ENCODE peak calls at places on chromosomes 11 and 22, in five cellular contexts. Z, X, M, K and L are unnamed samples.

GRCh38 chr11:73423506-73423905 is 47.3 kb downstream of the RELT start:
- DNase-seq in M (no peak), K (no peak), Z (no peak), X (no peak), L (no peak)

GRCh38 chr11:62071408-62071807 is 52.4 kb upstream of the INCENP start:
- DNase-seq in M (peak; percentile 22), K (no peak), Z (no peak), X (no peak), L (no peak)

GRCh38 chr22:30230787-30231461 is 15.6 kb downstream of the LIF start:
- DNase-seq in K (no peak), M (no peak), Z (no peak), X (no peak), L (no peak)

GRCh38 chr11:70574725-70575347 is 176.5 kb downstream of the CTTN start:
- DNase-seq in K (no peak), M (no peak), X (no peak), Z (no peak), L (no peak)

GRCh38 chr11:110468095-110468494 is 38.3 kb downstream of the FDX1 start:
- DNase-seq in Z (no peak), X (no peak), M (no peak), K (no peak), L (peak; percentile 26)

GRCh38 chr11:16373768-16374167 is 17.4 kb upstream of the SOX6 start:
- DNase-seq in K (no peak), M (no peak), X (no peak), Z (no peak), L (no peak)

GRCh38 chr11:57100638-57101312 is 81.0 kb upstream of the LRRC55 start:
- DNase-seq in K (no peak), X (no peak), M (no peak), Z (no peak), L (no peak)

GRCh38 chr11:104668797-104669463 is 229.3 kb downstream of the CASP12 start:
- DNase-seq in M (peak; percentile 94), X (no peak), Z (peak; percentile 10), K (no peak), L (peak; percentile 90)

GRCh38 chr11:85762226-85762625 is 48.7 kb downstream of the SYTL2 start:
- DNase-seq in K (no peak), Z (no peak), X (no peak), M (no peak), L (no peak)

GRCh38 chr11:130478204-130478701 is 29.8 kb downstream of the ADAMTS15 start:
- DNase-seq in K (no peak), M (peak; percentile 95), Z (peak; percentile 67), X (no peak), L (peak; percentile 96)

GRCh38 chr22:37186228-37186996 is 1.6 kb downstream of the C1QTNF6 start:
- DNase-seq in M (peak; percentile 88), X (peak; percentile 66), K (no peak), Z (peak; percentile 92), L (peak; percentile 88)

DNA sequence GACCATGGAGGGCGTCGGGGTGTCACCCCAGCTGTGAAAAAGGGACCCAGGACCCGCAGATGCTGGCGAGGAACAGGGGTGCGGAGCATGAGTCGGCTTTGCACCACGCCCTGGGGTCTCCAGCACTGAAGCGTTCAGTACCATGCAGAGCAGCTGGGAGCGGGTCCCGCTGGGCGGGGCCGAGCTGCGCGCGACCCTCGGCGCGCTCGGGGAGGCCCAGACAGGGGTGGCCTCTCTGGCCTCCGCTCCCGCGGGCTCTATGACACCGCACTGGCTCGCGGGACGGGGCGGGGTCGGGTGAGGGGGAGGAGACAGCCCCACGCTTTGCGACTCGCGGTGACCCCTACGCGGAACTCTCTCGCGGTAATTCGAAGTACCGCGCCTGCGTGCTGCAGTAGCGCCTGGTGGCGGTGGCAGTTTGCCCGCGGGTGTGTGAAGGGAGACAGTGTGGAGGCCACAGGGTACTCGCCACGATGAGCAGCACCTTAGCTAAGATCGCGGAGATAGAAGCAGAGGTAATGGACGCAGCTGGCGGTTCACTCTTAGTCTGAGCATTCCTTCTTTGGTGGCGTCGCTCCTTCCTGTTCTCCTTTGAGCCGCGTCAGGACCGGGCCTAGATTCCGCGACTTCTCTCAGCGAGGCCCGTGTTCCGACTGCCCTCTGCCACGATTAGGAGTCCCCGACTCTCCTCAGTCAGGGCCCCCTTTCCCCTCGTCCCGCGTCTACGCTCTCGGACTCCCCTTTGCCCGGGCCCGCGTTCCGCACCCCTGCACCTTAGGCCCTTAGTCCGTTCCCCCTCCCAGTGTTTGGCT is at the start of gene DRG1:
- DNase-seq in Z (peak; percentile 98), K (peak; percentile 91), M (peak; percentile 92), X (peak; percentile 97), L (peak; percentile 95)
- H2AK5ac ChIP-seq in Z (no peak within 1 kb of the TSS), K (no peak within 1 kb of the TSS), M (peak within 1 kb of the TSS; percentile 94), X (no peak within 1 kb of the TSS), L (peak within 1 kb of the TSS; percentile 82)

GRCh38 chr22:22920104-22920654 is 32.6 kb downstream of the IGLL5 start:
- DNase-seq in X (no peak), M (no peak), Z (no peak), K (no peak), L (no peak)
- H3K27me3 ChIP-seq in X (peaks cover 5% of the 10 kb centered on the region), M (peaks cover 12% of the 10 kb centered on the region), Z (no peaks in the 10 kb centered on the region), K (peaks cover 4% of the 10 kb centered on the region), L (no peaks in the 10 kb centered on the region)

DNA sequence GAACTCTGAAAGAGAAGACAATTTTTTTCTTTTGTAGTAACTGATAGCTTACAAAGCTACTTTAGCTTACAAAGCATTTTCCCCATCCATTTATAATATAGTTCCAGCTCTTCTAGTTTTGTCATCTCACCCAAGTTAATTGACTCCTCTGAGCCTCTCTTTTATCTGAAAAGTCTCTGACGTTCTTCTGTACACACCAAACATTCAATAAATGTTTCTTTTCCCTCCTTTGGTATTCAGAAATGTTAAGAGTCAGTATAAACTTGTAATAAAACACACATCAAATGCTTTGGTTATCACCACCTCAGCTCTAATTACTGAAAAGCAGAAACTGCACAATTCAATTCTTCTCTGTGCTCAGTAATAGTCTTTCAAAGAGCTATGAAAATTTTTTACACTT is 5.9 kb downstream of the CCDC90B start:
- DNase-seq in X (no peak), K (no peak), Z (no peak), M (no peak), L (no peak)
- H3K4me1 ChIP-seq in X (no peaks in the 10 kb centered on the region), K (peaks cover 5% of the 10 kb centered on the region), Z (no peaks in the 10 kb centered on the region), M (peaks cover 4% of the 10 kb centered on the region), L (peaks cover 6% of the 10 kb centered on the region)

DNA sequence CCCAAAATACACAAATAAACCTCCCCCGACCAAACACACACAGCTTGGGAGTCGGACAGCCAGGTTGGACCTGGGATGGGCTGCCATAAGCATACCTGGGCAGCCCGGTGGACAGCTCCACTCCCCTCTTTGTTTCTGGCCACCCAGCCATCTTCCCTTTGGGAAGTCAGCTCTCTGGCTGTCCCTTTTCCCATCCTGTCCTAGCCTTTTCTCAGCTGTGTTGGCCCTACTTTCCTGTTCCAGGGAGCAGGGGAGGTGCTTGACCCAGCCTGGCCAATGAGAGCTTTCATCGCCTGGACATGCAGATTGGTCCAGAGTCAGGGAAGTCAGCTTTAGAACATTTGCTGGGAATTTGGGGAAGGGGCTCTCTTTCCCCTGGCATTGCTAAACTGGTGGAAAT is 68.7 kb upstream of the NECTIN1 start:
- DNase-seq in Z (peak; percentile 57), M (no peak), X (peak; percentile 61), K (peak; percentile 53), L (no peak)
- H2AK5ac ChIP-seq in Z (no peak overlapping the region), M (no peak overlapping the region), X (no peak overlapping the region), K (no peak overlapping the region), L (no peak overlapping the region)

GRCh38 chr11:131807876-131808275 is 437.5 kb downstream of the NTM start:
- DNase-seq in X (no peak), K (no peak), Z (no peak), M (no peak), L (no peak)

GRCh38 chr11:131810511-131810910 is 440.1 kb downstream of the NTM start:
- DNase-seq in X (no peak), Z (no peak), M (no peak), K (no peak), L (no peak)

GRCh38 chr11:131808466-131808865 is 438.1 kb downstream of the NTM start:
- DNase-seq in M (no peak), X (no peak), Z (no peak), K (no peak), L (no peak)

GRCh38 chr11:131811380-131811779 is 441.0 kb downstream of the NTM start:
- DNase-seq in X (no peak), K (no peak), M (no peak), Z (no peak), L (no peak)

GRCh38 chr11:131809203-131809948 is 439.0 kb downstream of the NTM start:
- DNase-seq in Z (no peak), K (no peak), M (no peak), X (no peak), L (no peak)
- H3K27me3 ChIP-seq in Z (no peaks in the 10 kb centered on the region), K (peaks cover 4% of the 10 kb centered on the region), M (peaks cover 40% of the 10 kb centered on the region), X (no peaks in the 10 kb centered on the region), L (peaks cover 5% of the 10 kb centered on the region)

GRCh38 chr11:11589385-11589890 is 32.4 kb downstream of the GALNT18 start:
- DNase-seq in Z (peak; percentile 68), X (no peak), K (no peak), M (no peak), L (no peak)
- H3K4me1 ChIP-seq in Z (peaks cover 19% of the 10 kb centered on the region), X (peaks cover 2% of the 10 kb centered on the region), K (no peaks in the 10 kb centered on the region), M (peaks cover 2% of the 10 kb centered on the region), L (no peaks in the 10 kb centered on the region)

GRCh38 chr22:46587067-46587471 is 33.1 kb upstream of the GRAMD4 start:
- DNase-seq in Z (no peak), X (peak; percentile 20), M (no peak), K (no peak), L (no peak)

GRCh38 chr22:46586123-46586519 is 34.1 kb upstream of the GRAMD4 start:
- DNase-seq in X (peak; percentile 45), K (no peak), Z (no peak), M (no peak), L (no peak)

GRCh38 chr22:46585340-46586122 is 34.7 kb upstream of the GRAMD4 start:
- DNase-seq in X (peak; percentile 21), K (no peak), Z (no peak), M (no peak), L (no peak)

GRCh38 chr22:46587492-46588278 is 32.5 kb upstream of the GRAMD4 start:
- DNase-seq in K (no peak), X (peak; percentile 28), Z (no peak), M (no peak), L (no peak)

GRCh38 chr22:46586531-46587011 is 33.6 kb upstream of the GRAMD4 start:
- DNase-seq in K (no peak), M (no peak), Z (no peak), X (peak; percentile 23), L (no peak)
- H2AK5ac ChIP-seq in K (peak overlapping the region; percentile 75), M (no peak overlapping the region), Z (no peak overlapping the region), X (no peak overlapping the region), L (no peak overlapping the region)

GRCh38 chr22:20280866-20281265 is 12.7 kb upstream of the RTN4R start:
- DNase-seq in K (no peak), M (no peak), Z (no peak), X (no peak), L (no peak)
- H3K27me3 ChIP-seq in K (peaks cover 10% of the 10 kb centered on the region), M (peaks cover 14% of the 10 kb centered on the region), Z (no peaks in the 10 kb centered on the region), X (no peaks in the 10 kb centered on the region), L (peaks cover 13% of the 10 kb centered on the region)